ENCODE peak calls at places on chromosomes 11 and 22, in six cellular contexts. B is HEK293T, K is NCI-H1105 treated with DMSO at 0.1 percent for 48 hours, Z is kidney, S is cardiac septum, O is glutamatergic neuron. Q is an unnamed sample.

GRCh38 chr22:17777005-17777716 is 2.9 kb upstream of the BID start:
- DNase-seq in B (no peak), K (no peak), Z (peak; percentile 74), S (peak; percentile 89), O (no peak), Q (no peak)

GRCh38 chr11:107591098-107591445 is at the start of gene ELMOD1:
- DNase-seq in B (peak; percentile 84), K (peak; percentile 47), Z (peak; percentile 79), S (no peak), O (peak; percentile 83), Q (no peak)

GRCh38 chr11:12287374-12288211 is 89.8 kb upstream of the PARVA start:
- DNase-seq in B (no peak), K (peak; percentile 41), Z (peak; percentile 88), S (peak; percentile 76), O (peak; percentile 84), Q (no peak)

GRCh38 chr11:102421262-102421661 is 31.3 kb downstream of the TMEM123 start:
- DNase-seq in B (no peak), K (peak; percentile 96), Z (no peak), S (no peak), O (no peak), Q (peak; percentile 52)

GRCh38 chr11:19872526-19873135 is 160.0 kb downstream of the NAV2 start:
- DNase-seq in B (no peak), K (peak; percentile 95), Z (no peak), S (no peak), O (no peak), Q (no peak)

GRCh38 chr11:112929432-112929831 is 31.8 kb upstream of the NCAM1 start:
- DNase-seq in B (no peak), K (no peak), Z (no peak), S (no peak), O (no peak), Q (no peak)

GRCh38 chr22:50731811-50732624 is 6.0 kb upstream of the ACR start:
- DNase-seq in B (peak; percentile 74), K (no peak), Z (peak; percentile 66), S (peak; percentile 69), O (no peak), Q (peak; percentile 33)

GRCh38 chr11:69718147-69718546 is 14.3 kb upstream of the FGF19 start:
- DNase-seq in B (peak; percentile 87), K (peak; percentile 70), Z (no peak), S (no peak), O (peak; percentile 88), Q (peak; percentile 41)

GRCh38 chr22:44538071-44538470 is 40.0 kb upstream of the RTL6 start:
- DNase-seq in B (no peak), K (no peak), Z (no peak), S (no peak), O (no peak), Q (no peak)

GRCh38 chr22:38882972-38883622 is 11.1 kb upstream of the CBX6 start:
- DNase-seq in B (no peak), K (no peak), Z (no peak), S (no peak), O (no peak), Q (no peak)

GRCh38 chr11:59182457-59183151 is 10.7 kb downstream of the DTX4 start:
- DNase-seq in B (no peak), K (no peak), Z (no peak), S (no peak), O (no peak), Q (no peak)

GRCh38 chr11:13958596-13958995 is 3.9 kb upstream of the SPON1 start:
- DNase-seq in B (no peak), K (no peak), Z (no peak), S (no peak), O (no peak), Q (no peak)

GRCh38 chr11:119374632-119375394 is 6.7 kb downstream of the USP2 start:
- DNase-seq in B (no peak), K (no peak), Z (peak; percentile 65), S (no peak), O (no peak), Q (no peak)

GRCh38 chr11:29171350-29171950 is 845.4 kb downstream of the KCNA4 start:
- DNase-seq in B (no peak), K (no peak), Z (no peak), S (no peak), O (no peak), Q (no peak)

GRCh38 chr22:18984564-18984963 is 48.5 kb upstream of the PRODH start:
- DNase-seq in B (no peak), K (no peak), Z (no peak), S (no peak), O (no peak), Q (no peak)

GRCh38 chr11:20010106-20010860 is 150.0 kb downstream of the DBX1 start:
- DNase-seq in B (no peak), K (no peak), Z (no peak), S (peak; percentile 22), O (no peak), Q (no peak)

GRCh38 chr11:17776213-17776875 is 41.8 kb downstream of the KCNC1 start:
- DNase-seq in B (no peak), K (no peak), Z (peak; percentile 37), S (no peak), O (no peak), Q (no peak)

GRCh38 chr22:30219049-30219448 is 27.5 kb downstream of the LIF start:
- DNase-seq in B (no peak), K (no peak), Z (no peak), S (no peak), O (no peak), Q (no peak)

GRCh38 chr11:83773950-83774880 is 488.0 kb upstream of the CCDC90B start:
- DNase-seq in B (no peak), K (peak; percentile 82), Z (no peak), S (no peak), O (no peak), Q (no peak)

GRCh38 chr22:44309137-44309536 is 3.6 kb downstream of the SHISAL1 start:
- DNase-seq in B (no peak), K (no peak), Z (no peak), S (no peak), O (no peak), Q (no peak)

GRCh38 chr11:67382481-67383136 is 9.2 kb upstream of the RAD9A start:
- DNase-seq in B (peak; percentile 84), K (peak; percentile 51), Z (peak; percentile 89), S (peak; percentile 94), O (peak; percentile 88), Q (peak; percentile 23)

GRCh38 chr11:96263361-96263763 is 79.6 kb downstream of the MAML2 start:
- DNase-seq in B (no peak), K (no peak), Z (no peak), S (no peak), O (no peak), Q (no peak)

GRCh38 chr22:44727709-44728108 is 24.7 kb upstream of the ARHGAP8 start:
- DNase-seq in B (no peak), K (no peak), Z (no peak), S (no peak), O (no peak), Q (no peak)

GRCh38 chr22:31496735-31497146 is 405 bp downstream of the SFI1 start:
- DNase-seq in B (peak; percentile 46), K (no peak), Z (peak; percentile 82), S (peak; percentile 79), O (peak; percentile 38), Q (no peak)

GRCh38 chr11:76721755-76722677 is 51.5 kb upstream of the LRRC32 start:
- DNase-seq in B (peak; percentile 85), K (peak; percentile 63), Z (peak; percentile 94), S (peak; percentile 88), O (peak; percentile 92), Q (peak; percentile 22)

GRCh38 chr11:101442171-101442570 is 141.6 kb downstream of the TRPC6 start:
- DNase-seq in B (no peak), K (no peak), Z (no peak), S (no peak), O (no peak), Q (no peak)

GRCh38 chr11:78586452-78587046 is 11.9 kb upstream of the NARS2 start:
- DNase-seq in B (peak; percentile 12), K (no peak), Z (no peak), S (no peak), O (no peak), Q (no peak)

Q was measured in NCI-H748 treated with DMSO at 0.1 percent for 48 hours.